ENCODE peak calls at places on chromosome 12, in eight cellular contexts. W is cardiac fibroblast, U is MM.1S, A is GM12865, I is lower lobe of right lung, J is lower leg skin, G is OCI-LY7, H is keratinocyte. N is an unnamed sample.

GRCh38 chr12:114902665-114903393 is 218.9 kb upstream of the TBX3 start:
- DNase-seq in W (peak), U (no peak), A (peak), I (no peak), J (no peak), G (no peak), H (no peak), N (no peak)

GRCh38 chr12:114167431-114167830 is 201.3 kb upstream of the RBM19 start:
- DNase-seq in W (peak), U (no peak), A (no peak), I (no peak), J (no peak), G (no peak), H (no peak), N (no peak)

GRCh38 chr12:77842430-77842829 is 11.7 kb downstream of the NAV3 start:
- DNase-seq in W (peak), U (no peak), A (no peak), I (no peak), J (no peak), G (no peak), H (no peak), N (peak)

GRCh38 chr12:51383281-51383905 is 7.8 kb downstream of the GALNT6 start:
- DNase-seq in W (no peak), U (peak), A (peak), I (no peak), J (no peak), G (peak), H (no peak), N (no peak)

GRCh38 chr12:94898388-94898787 is 105.1 kb downstream of the NDUFA12 start:
- DNase-seq in W (peak), U (no peak), A (peak), I (no peak), J (no peak), G (no peak), H (no peak), N (no peak)

GRCh38 chr12:112309797-112310196 is 72.4 kb downstream of the HECTD4 start:
- DNase-seq in W (peak), U (no peak), A (peak), I (no peak), J (no peak), G (no peak), H (no peak), N (no peak)

GRCh38 chr12:13211859-13212664 is 15.5 kb downstream of the EMP1 start:
- DNase-seq in W (peak), U (peak), A (peak), I (no peak), J (no peak), G (peak), H (no peak), N (no peak)

GRCh38 chr12:120592121-120593049 is 11.2 kb upstream of the POP5 start:
- DNase-seq in W (no peak), U (no peak), A (no peak), I (no peak), J (no peak), G (no peak), H (no peak), N (no peak)

GRCh38 chr12:3885179-3886094 is 12.2 kb upstream of the PARP11 start:
- DNase-seq in W (peak), U (peak), A (peak), I (no peak), J (no peak), G (peak), H (no peak), N (no peak)

GRCh38 chr12:76866726-76867125 is 12.1 kb downstream of the CSRP2 start:
- DNase-seq in W (no peak), U (no peak), A (peak), I (no peak), J (no peak), G (peak), H (no peak), N (no peak)

GRCh38 chr12:109461846-109462766 is 15.0 kb downstream of the KCTD10 start:
- DNase-seq in W (peak), U (no peak), A (no peak), I (peak), J (peak), G (no peak), H (peak), N (no peak)

GRCh38 chr12:91404362-91404899 is 221.8 kb upstream of the DCN start:
- DNase-seq in W (no peak), U (no peak), A (no peak), I (no peak), J (no peak), G (no peak), H (no peak), N (no peak)

GRCh38 chr12:76670776-76671175 is 93.1 kb upstream of the ZDHHC17 start:
- DNase-seq in W (peak), U (no peak), A (no peak), I (no peak), J (no peak), G (no peak), H (no peak), N (peak)

GRCh38 chr12:34398706-34399630 is 376.7 kb downstream of the ALG10 start:
- DNase-seq in W (no peak), U (no peak), A (no peak), I (peak), J (peak), G (no peak), H (no peak), N (no peak)

GRCh38 chr12:112535017-112535416 is 116.3 kb downstream of the PTPN11 start:
- DNase-seq in W (no peak), U (no peak), A (no peak), I (no peak), J (no peak), G (no peak), H (no peak), N (no peak)

GRCh38 chr12:110850762-110851161 is 4.0 kb downstream of the CCDC63 start:
- DNase-seq in W (no peak), U (no peak), A (no peak), I (no peak), J (no peak), G (no peak), H (no peak), N (no peak)

GRCh38 chr12:100372846-100373245 is 16.0 kb downstream of the SLC17A8 start:
- DNase-seq in W (no peak), U (no peak), A (no peak), I (no peak), J (no peak), G (no peak), H (no peak), N (no peak)

GRCh38 chr12:109947511-109947910 is 47.4 kb downstream of the TCHP start:
- DNase-seq in W (peak), U (no peak), A (no peak), I (no peak), J (no peak), G (no peak), H (no peak), N (no peak)

GRCh38 chr12:29153231-29153630 is 4.2 kb downstream of the FAR2 start:
- DNase-seq in W (no peak), U (peak), A (peak), I (no peak), J (no peak), G (peak), H (no peak), N (no peak)

GRCh38 chr12:120539303-120539702 is 5.1 kb downstream of the RNF10 start:
- DNase-seq in W (peak), U (peak), A (no peak), I (no peak), J (no peak), G (no peak), H (no peak), N (no peak)

GRCh38 chr12:46430340-46430948 is 57.9 kb upstream of the SLC38A2 start:
- DNase-seq in W (peak), U (no peak), A (peak), I (no peak), J (no peak), G (no peak), H (no peak), N (peak)

GRCh38 chr12:6069452-6070093 is 54.9 kb downstream of the VWF start:
- DNase-seq in W (peak), U (no peak), A (no peak), I (no peak), J (peak), G (no peak), H (no peak), N (no peak)

GRCh38 chr12:128820723-128821432 is 2.9 kb downstream of the SLC15A4 start:
- DNase-seq in W (no peak), U (no peak), A (peak), I (peak), J (peak), G (peak), H (no peak), N (no peak)
- H3K4me3 ChIP-seq in W (no peak), U (no peak), A (peak), I (no peak), J (no peak), G (peak), H (no peak), N (no peak)

GRCh38 chr12:88946377-88946997 is 366.2 kb upstream of the KITLG start:
- DNase-seq in W (peak), U (peak), A (peak), I (no peak), J (peak), G (no peak), H (peak), N (peak)
- TF ChIP-seq CTCF in W (peak), U (peak), A (peak), I (no peak), J (no peak), G (no peak), H (no peak), N (no peak)

GRCh38 chr12:121808623-121809022 is 4.8 kb downstream of the SETD1B start:
- DNase-seq in W (no peak), U (no peak), A (no peak), I (no peak), J (no peak), G (no peak), H (no peak), N (no peak)
- H3K4me3 ChIP-seq in W (no peak), U (no peak), A (no peak), I (no peak), J (no peak), G (no peak), H (no peak), N (no peak)

GRCh38 chr12:53078425-53079225 is 565 bp downstream of the SPRYD3 start:
- DNase-seq in W (peak), U (peak), A (peak), I (no peak), J (peak), G (peak), H (no peak), N (no peak)
- TF ChIP-seq CTCF in W (no peak), U (peak), A (no peak), I (no peak), J (no peak), G (no peak), H (no peak), N (no peak)

GRCh38 chr12:99128246-99128645 is 483.2 kb downstream of the APAF1 start:
- DNase-seq in W (no peak), U (no peak), A (no peak), I (no peak), J (no peak), G (no peak), H (no peak), N (no peak)

GRCh38 chr12:99135376-99135775 is 490.3 kb downstream of the APAF1 start:
- DNase-seq in W (no peak), U (no peak), A (no peak), I (no peak), J (no peak), G (no peak), H (no peak), N (no peak)

GRCh38 chr12:99131761-99132199 is 486.7 kb downstream of the APAF1 start:
- DNase-seq in W (no peak), U (no peak), A (peak), I (peak), J (no peak), G (no peak), H (no peak), N (no peak)

GRCh38 chr12:99130808-99131538 is 485.9 kb downstream of the APAF1 start:
- DNase-seq in W (peak), U (peak), A (peak), I (no peak), J (no peak), G (no peak), H (no peak), N (no peak)
- H3K4me3 ChIP-seq in W (no peak), U (peak), A (peak), I (peak), J (no peak), G (no peak), H (no peak), N (no peak)

DNA sequence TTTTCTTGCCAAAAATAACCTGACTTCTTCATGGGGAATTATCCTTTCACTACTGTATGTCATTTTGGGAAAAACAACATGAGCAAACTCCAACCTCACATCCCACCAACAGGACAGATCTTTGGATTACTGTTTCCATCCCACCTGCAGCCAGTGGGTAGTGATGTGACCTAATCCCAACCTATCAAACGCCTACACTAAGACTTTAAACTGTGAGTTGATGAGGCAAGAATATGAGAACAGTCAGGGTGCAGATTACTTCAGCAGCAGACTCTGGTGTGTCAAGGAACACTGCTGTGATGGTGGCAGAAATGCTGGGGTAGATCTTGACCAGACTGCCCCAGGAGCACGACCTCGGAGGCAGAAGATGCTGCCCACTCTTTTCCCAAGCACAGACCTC is 293.2 kb downstream of the DUSP6 start:
- DNase-seq in W (no peak), U (no peak), A (no peak), I (no peak), J (no peak), G (no peak), H (no peak), N (no peak)
- TF ChIP-seq CTCF in W (no peak), U (no peak), A (no peak), I (no peak), J (no peak), G (no peak), H (no peak), N (no peak)

GRCh38 chr12:56128669-56129209 is 672 bp downstream of the ESYT1 start:
- DNase-seq in W (peak), U (no peak), A (peak), I (peak), J (no peak), G (no peak), H (no peak), N (no peak)

GRCh38 chr12:56129210-56129691 is 1.2 kb downstream of the ESYT1 start:
- DNase-seq in W (peak), U (peak), A (peak), I (peak), J (peak), G (peak), H (no peak), N (no peak)

GRCh38 chr12:56127888-56128668 is at the start of gene ESYT1:
- DNase-seq in W (peak), U (peak), A (peak), I (peak), J (peak), G (peak), H (peak), N (peak)

GRCh38 chr12:56127485-56127887 is 581 bp upstream of the ESYT1 start:
- DNase-seq in W (no peak), U (no peak), A (no peak), I (no peak), J (no peak), G (no peak), H (no peak), N (no peak)

DNA sequence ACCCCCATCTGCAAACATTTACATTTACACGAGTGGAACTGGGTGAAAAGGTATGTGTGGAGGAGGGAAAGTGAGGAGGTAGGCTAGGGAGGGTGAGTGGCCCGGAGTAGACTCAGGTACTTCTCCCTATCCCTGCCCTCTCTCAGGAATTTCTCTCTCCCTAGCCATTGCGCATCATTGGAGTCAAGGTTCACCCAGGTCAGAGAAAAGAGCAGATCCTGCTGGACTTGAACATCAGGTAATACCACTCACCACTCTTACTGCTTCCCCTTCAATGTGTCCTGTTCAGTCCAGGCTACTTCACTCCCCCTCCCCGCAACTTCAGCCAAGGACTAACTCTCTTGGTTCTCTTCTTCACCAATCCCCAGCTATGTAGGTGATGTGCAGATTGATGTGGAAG is 2.8 kb downstream of the ESYT1 start:
- DNase-seq in W (no peak), U (no peak), A (no peak), I (no peak), J (no peak), G (no peak), H (no peak), N (no peak)
- H3K4me3 ChIP-seq in W (no peak), U (no peak), A (no peak), I (no peak), J (no peak), G (no peak), H (no peak), N (no peak)

DNA sequence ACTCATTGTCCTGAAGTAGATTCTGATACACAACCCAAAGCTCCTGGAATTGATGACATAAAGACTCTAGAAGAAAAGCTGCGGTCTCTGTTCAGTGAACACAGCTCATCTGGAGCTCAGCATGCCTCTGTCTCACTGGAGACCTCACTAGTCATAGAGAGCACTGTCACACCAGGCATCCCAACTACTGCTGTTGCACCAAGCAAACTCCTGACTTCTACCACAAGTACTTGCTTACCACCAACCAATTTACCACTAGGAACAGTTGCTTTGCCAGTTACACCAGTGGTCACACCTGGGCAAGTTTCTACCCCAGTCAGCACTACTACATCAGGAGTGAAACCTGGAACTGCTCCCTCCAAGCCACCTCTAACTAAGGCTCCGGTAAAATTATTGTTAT is 63.8 kb downstream of the RAD52 start:
- DNase-seq in W (no peak), U (peak), A (no peak), I (no peak), J (no peak), G (no peak), H (no peak), N (no peak)
- TF ChIP-seq CTCF in W (no peak), U (no peak), A (no peak), I (no peak), J (no peak), G (no peak), H (no peak), N (no peak)

DNA sequence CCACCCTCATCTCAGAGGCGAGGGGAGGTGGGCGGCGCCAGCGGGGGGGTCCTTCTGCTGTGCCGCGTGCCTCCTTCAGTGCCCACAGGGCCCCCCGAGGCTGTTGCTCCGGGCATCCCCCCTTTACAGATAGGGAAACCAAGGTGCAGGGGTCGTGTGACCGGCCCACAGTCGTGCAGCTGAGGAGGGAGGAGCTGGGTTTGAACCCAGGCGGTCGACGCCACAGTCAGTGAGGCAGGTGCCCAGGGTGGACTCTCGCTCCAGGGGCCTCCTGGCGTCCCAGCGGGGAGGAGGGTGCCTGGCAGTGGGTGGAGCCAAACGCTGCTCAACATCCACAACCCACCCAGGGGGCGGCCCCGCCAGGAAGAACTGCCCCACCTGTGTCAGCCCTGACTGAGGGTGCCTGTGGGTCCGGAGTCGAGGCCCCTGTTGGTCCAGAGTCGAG is 8.6 kb downstream of the GALNT9 start:
- DNase-seq in W (no peak), U (no peak), A (no peak), I (peak), J (no peak), G (no peak), H (no peak), N (no peak)
- H3K4me3 ChIP-seq in W (no peak), U (no peak), A (no peak), I (no peak), J (no peak), G (no peak), H (no peak), N (no peak)

GRCh38 chr12:53500119-53500775 is 836 bp upstream of the TARBP2 start:
- DNase-seq in W (peak), U (no peak), A (no peak), I (peak), J (peak), G (no peak), H (no peak), N (no peak)

GRCh38 chr12:53502331-53502730 is 1.2 kb downstream of the TARBP2 start:
- DNase-seq in W (peak), U (no peak), A (no peak), I (no peak), J (no peak), G (no peak), H (no peak), N (no peak)

GRCh38 chr12:53500776-53501614 is at the start of gene TARBP2:
- DNase-seq in W (peak), U (peak), A (peak), I (peak), J (peak), G (peak), H (peak), N (peak)

GRCh38 chr12:53502983-53503728 is 2.1 kb downstream of the TARBP2 start:
- DNase-seq in W (no peak), U (no peak), A (no peak), I (no peak), J (no peak), G (no peak), H (no peak), N (no peak)

GRCh38 chr12:53501615-53502181 is 615 bp downstream of the TARBP2 start:
- DNase-seq in W (no peak), U (no peak), A (no peak), I (no peak), J (no peak), G (no peak), H (no peak), N (no peak)
- TF ChIP-seq CTCF in W (no peak), U (no peak), A (no peak), I (no peak), J (no peak), G (no peak), H (no peak), N (no peak)